ENCODE peak calls at places on chromosomes 11 and 22, in ten cellular contexts. One of them, this sample, is unnamed.

GRCh38 chr11:79077684-79078379 is 363.0 kb downstream of the TENM4 start:
- DNase-seq in GM12865: no peak
- DNase-seq in astrocyte of the cerebellum: no peak
- DNase-seq in OCI-LY7: no peak
- DNase-seq in AG09309: no peak
- DNase-seq in colonic mucosa: no peak
- DNase-seq in ovary: no peak
- DNase-seq in AG04450: no peak
- DNase-seq in astrocyte of the spinal cord: no peak
- DNase-seq in epithelial cell of esophagus: no peak
- DNase-seq in this sample: no peak

GRCh38 chr22:23110190-23110921 is 31.4 kb downstream of the RSPH14 start:
- DNase-seq in colonic mucosa: no peak
- DNase-seq in astrocyte of the cerebellum: no peak
- DNase-seq in ovary: no peak
- DNase-seq in OCI-LY7: peak
- DNase-seq in AG09309: no peak
- DNase-seq in astrocyte of the spinal cord: no peak
- DNase-seq in epithelial cell of esophagus: no peak
- DNase-seq in AG04450: no peak
- DNase-seq in GM12865: no peak
- DNase-seq in this sample: no peak

GRCh38 chr11:3169235-3169951 is 4.3 kb upstream of the OSBPL5 start:
- DNase-seq in astrocyte of the spinal cord: peak
- DNase-seq in GM12865: no peak
- DNase-seq in astrocyte of the cerebellum: no peak
- DNase-seq in AG04450: no peak
- DNase-seq in colonic mucosa: no peak
- DNase-seq in epithelial cell of esophagus: peak
- DNase-seq in AG09309: no peak
- DNase-seq in ovary: peak
- DNase-seq in OCI-LY7: no peak
- DNase-seq in this sample: peak

GRCh38 chr11:94546886-94547285 is 3.2 kb downstream of the FUT4 start:
- DNase-seq in AG04450: no peak
- DNase-seq in astrocyte of the spinal cord: no peak
- DNase-seq in ovary: no peak
- DNase-seq in AG09309: no peak
- DNase-seq in colonic mucosa: peak
- DNase-seq in GM12865: no peak
- DNase-seq in astrocyte of the cerebellum: no peak
- DNase-seq in epithelial cell of esophagus: peak
- DNase-seq in OCI-LY7: no peak
- DNase-seq in this sample: no peak

GRCh38 chr11:65867284-65868071 is 5.1 kb downstream of the EFEMP2 start:
- DNase-seq in GM12865: no peak
- DNase-seq in astrocyte of the spinal cord: no peak
- DNase-seq in ovary: peak
- DNase-seq in astrocyte of the cerebellum: no peak
- DNase-seq in OCI-LY7: peak
- DNase-seq in AG09309: no peak
- DNase-seq in colonic mucosa: no peak
- DNase-seq in epithelial cell of esophagus: no peak
- DNase-seq in AG04450: no peak
- DNase-seq in this sample: no peak

GRCh38 chr11:132307309-132308020 is 937.0 kb downstream of the NTM start:
- DNase-seq in astrocyte of the spinal cord: no peak
- DNase-seq in OCI-LY7: no peak
- DNase-seq in ovary: no peak
- DNase-seq in astrocyte of the cerebellum: no peak
- DNase-seq in AG04450: no peak
- DNase-seq in GM12865: no peak
- DNase-seq in colonic mucosa: no peak
- DNase-seq in AG09309: no peak
- DNase-seq in epithelial cell of esophagus: no peak
- DNase-seq in this sample: no peak

GRCh38 chr11:9719949-9720646 is 56.2 kb downstream of the SWAP70 start:
- DNase-seq in AG09309: no peak
- DNase-seq in AG04450: no peak
- DNase-seq in OCI-LY7: peak
- DNase-seq in epithelial cell of esophagus: peak
- DNase-seq in colonic mucosa: no peak
- DNase-seq in astrocyte of the cerebellum: no peak
- DNase-seq in GM12865: peak
- DNase-seq in astrocyte of the spinal cord: no peak
- DNase-seq in ovary: no peak
- DNase-seq in this sample: no peak

GRCh38 chr11:130180491-130180890 is 20.9 kb downstream of the ST14 start:
- DNase-seq in ovary: no peak
- DNase-seq in colonic mucosa: peak
- DNase-seq in AG09309: no peak
- DNase-seq in epithelial cell of esophagus: peak
- DNase-seq in astrocyte of the spinal cord: peak
- DNase-seq in astrocyte of the cerebellum: no peak
- DNase-seq in AG04450: no peak
- DNase-seq in GM12865: peak
- DNase-seq in OCI-LY7: peak
- DNase-seq in this sample: peak

GRCh38 chr11:79060081-79060480 is 380.7 kb downstream of the TENM4 start:
- DNase-seq in colonic mucosa: no peak
- DNase-seq in astrocyte of the spinal cord: no peak
- DNase-seq in epithelial cell of esophagus: no peak
- DNase-seq in GM12865: no peak
- DNase-seq in OCI-LY7: no peak
- DNase-seq in astrocyte of the cerebellum: no peak
- DNase-seq in AG09309: no peak
- DNase-seq in ovary: no peak
- DNase-seq in AG04450: no peak
- DNase-seq in this sample: no peak

GRCh38 chr11:57144075-57144474 is 37.7 kb upstream of the LRRC55 start:
- DNase-seq in ovary: no peak
- DNase-seq in colonic mucosa: no peak
- DNase-seq in AG09309: no peak
- DNase-seq in AG04450: no peak
- DNase-seq in OCI-LY7: no peak
- DNase-seq in astrocyte of the cerebellum: no peak
- DNase-seq in epithelial cell of esophagus: no peak
- DNase-seq in GM12865: no peak
- DNase-seq in astrocyte of the spinal cord: no peak
- DNase-seq in this sample: no peak

GRCh38 chr22:44691796-44692661 is 10.0 kb upstream of the PRR5 start:
- DNase-seq in GM12865: no peak
- DNase-seq in AG04450: no peak
- DNase-seq in AG09309: no peak
- DNase-seq in OCI-LY7: no peak
- DNase-seq in astrocyte of the spinal cord: no peak
- DNase-seq in ovary: no peak
- DNase-seq in epithelial cell of esophagus: peak
- DNase-seq in colonic mucosa: no peak
- DNase-seq in astrocyte of the cerebellum: no peak
- DNase-seq in this sample: no peak

GRCh38 chr11:63737718-63738117 is 30.9 kb downstream of the ZFTA start:
- DNase-seq in AG04450: no peak
- DNase-seq in astrocyte of the spinal cord: no peak
- DNase-seq in epithelial cell of esophagus: no peak
- DNase-seq in OCI-LY7: no peak
- DNase-seq in ovary: no peak
- DNase-seq in colonic mucosa: no peak
- DNase-seq in GM12865: no peak
- DNase-seq in astrocyte of the cerebellum: no peak
- DNase-seq in AG09309: no peak
- DNase-seq in this sample: no peak

GRCh38 chr22:45127866-45128265 is 35.9 kb upstream of the NUP50 start:
- DNase-seq in ovary: no peak
- DNase-seq in OCI-LY7: no peak
- DNase-seq in AG09309: no peak
- DNase-seq in astrocyte of the spinal cord: peak
- DNase-seq in GM12865: no peak
- DNase-seq in epithelial cell of esophagus: peak
- DNase-seq in colonic mucosa: no peak
- DNase-seq in astrocyte of the cerebellum: no peak
- DNase-seq in AG04450: no peak
- DNase-seq in this sample: peak

GRCh38 chr22:35218079-35218478 is 39.2 kb upstream of the HMGXB4 start:
- DNase-seq in GM12865: no peak
- DNase-seq in colonic mucosa: no peak
- DNase-seq in astrocyte of the spinal cord: no peak
- DNase-seq in AG09309: no peak
- DNase-seq in AG04450: no peak
- DNase-seq in astrocyte of the cerebellum: no peak
- DNase-seq in ovary: no peak
- DNase-seq in OCI-LY7: no peak
- DNase-seq in epithelial cell of esophagus: no peak
- DNase-seq in this sample: peak

GRCh38 chr11:120228794-120229384 is 11.1 kb upstream of the POU2F3 start:
- DNase-seq in astrocyte of the spinal cord: no peak
- DNase-seq in colonic mucosa: no peak
- DNase-seq in GM12865: no peak
- DNase-seq in epithelial cell of esophagus: no peak
- DNase-seq in AG04450: no peak
- DNase-seq in AG09309: no peak
- DNase-seq in ovary: no peak
- DNase-seq in astrocyte of the cerebellum: no peak
- DNase-seq in OCI-LY7: peak
- DNase-seq in this sample: no peak

GRCh38 chr22:42716649-42717127 is 4.0 kb downstream of the A4GALT start:
- DNase-seq in AG09309: no peak
- DNase-seq in epithelial cell of esophagus: no peak
- DNase-seq in AG04450: no peak
- DNase-seq in astrocyte of the cerebellum: no peak
- DNase-seq in astrocyte of the spinal cord: no peak
- DNase-seq in GM12865: peak
- DNase-seq in ovary: no peak
- DNase-seq in colonic mucosa: no peak
- DNase-seq in OCI-LY7: peak
- DNase-seq in this sample: no peak
- TF ChIP-seq CTCF in AG09309: no peak
- TF ChIP-seq CTCF in epithelial cell of esophagus: no peak
- TF ChIP-seq CTCF in AG04450: no peak
- TF ChIP-seq CTCF in astrocyte of the cerebellum: no peak
- TF ChIP-seq CTCF in astrocyte of the spinal cord: no peak
- TF ChIP-seq CTCF in GM12865: no peak
- TF ChIP-seq CTCF in ovary: no peak
- TF ChIP-seq CTCF in colonic mucosa: no peak
- TF ChIP-seq CTCF in OCI-LY7: no peak
- TF ChIP-seq CTCF in this sample: no peak

GRCh38 chr22:42472671-42473070 is 40.5 kb upstream of the NFAM1 start:
- DNase-seq in astrocyte of the spinal cord: no peak
- DNase-seq in AG09309: no peak
- DNase-seq in epithelial cell of esophagus: no peak
- DNase-seq in GM12865: no peak
- DNase-seq in AG04450: no peak
- DNase-seq in OCI-LY7: no peak
- DNase-seq in astrocyte of the cerebellum: no peak
- DNase-seq in colonic mucosa: no peak
- DNase-seq in ovary: no peak
- DNase-seq in this sample: no peak
- H3K4me3 ChIP-seq in astrocyte of the spinal cord: no peak
- H3K4me3 ChIP-seq in AG09309: no peak
- H3K4me3 ChIP-seq in epithelial cell of esophagus: no peak
- H3K4me3 ChIP-seq in GM12865: no peak
- H3K4me3 ChIP-seq in AG04450: no peak
- H3K4me3 ChIP-seq in OCI-LY7: no peak
- H3K4me3 ChIP-seq in astrocyte of the cerebellum: no peak
- H3K4me3 ChIP-seq in colonic mucosa: no peak
- H3K4me3 ChIP-seq in ovary: no peak
- H3K4me3 ChIP-seq in this sample: no peak

DNA sequence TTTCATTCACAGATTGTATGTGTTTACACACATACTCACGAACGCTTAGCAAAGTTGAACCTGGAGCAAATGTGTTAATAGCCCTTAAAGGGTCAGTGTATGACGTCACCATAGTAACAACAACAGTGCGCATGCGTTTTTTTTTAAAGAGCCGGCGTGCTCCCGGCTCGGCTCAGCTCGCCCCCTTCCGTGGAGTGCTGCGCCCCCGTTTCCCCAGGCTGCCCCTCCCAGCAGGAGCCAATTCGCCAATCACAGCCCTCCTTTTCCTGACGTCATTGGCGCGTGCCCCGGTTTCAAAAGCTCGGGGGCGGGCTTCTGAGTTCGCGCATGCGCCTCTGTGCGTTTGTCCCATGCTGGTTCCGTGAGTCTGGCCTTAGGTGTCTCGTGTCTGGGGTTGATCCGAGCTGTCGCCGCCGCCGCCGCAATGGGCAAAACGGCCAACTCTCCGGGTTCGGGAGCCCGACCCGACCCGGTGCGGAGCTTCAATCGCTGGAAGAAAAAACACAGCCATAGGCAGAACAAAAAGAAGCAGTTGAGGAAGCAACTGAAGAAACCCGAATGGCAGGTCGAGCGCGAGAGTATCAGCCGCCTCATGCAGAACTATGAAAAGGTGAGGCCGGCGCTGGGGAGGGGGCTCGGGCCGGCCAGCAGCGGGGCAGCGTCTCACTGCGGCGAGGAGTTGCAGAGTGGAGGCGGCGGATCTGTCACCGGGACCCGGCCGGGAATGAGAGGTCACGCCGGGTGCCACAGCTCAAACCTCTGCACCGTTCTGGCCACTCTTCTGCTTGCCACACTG is at the start of gene DDX10:
- DNase-seq in ovary: peak
- DNase-seq in colonic mucosa: peak
- DNase-seq in astrocyte of the cerebellum: peak
- DNase-seq in OCI-LY7: peak
- DNase-seq in astrocyte of the spinal cord: peak
- DNase-seq in epithelial cell of esophagus: peak
- DNase-seq in AG04450: peak
- DNase-seq in AG09309: peak
- DNase-seq in GM12865: peak
- DNase-seq in this sample: peak
- TF ChIP-seq CTCF in ovary: no peak
- TF ChIP-seq CTCF in colonic mucosa: no peak
- TF ChIP-seq CTCF in astrocyte of the cerebellum: no peak
- TF ChIP-seq CTCF in OCI-LY7: peak
- TF ChIP-seq CTCF in astrocyte of the spinal cord: no peak
- TF ChIP-seq CTCF in epithelial cell of esophagus: no peak
- TF ChIP-seq CTCF in AG04450: peak
- TF ChIP-seq CTCF in AG09309: no peak
- TF ChIP-seq CTCF in GM12865: no peak
- TF ChIP-seq CTCF in this sample: no peak

DNA sequence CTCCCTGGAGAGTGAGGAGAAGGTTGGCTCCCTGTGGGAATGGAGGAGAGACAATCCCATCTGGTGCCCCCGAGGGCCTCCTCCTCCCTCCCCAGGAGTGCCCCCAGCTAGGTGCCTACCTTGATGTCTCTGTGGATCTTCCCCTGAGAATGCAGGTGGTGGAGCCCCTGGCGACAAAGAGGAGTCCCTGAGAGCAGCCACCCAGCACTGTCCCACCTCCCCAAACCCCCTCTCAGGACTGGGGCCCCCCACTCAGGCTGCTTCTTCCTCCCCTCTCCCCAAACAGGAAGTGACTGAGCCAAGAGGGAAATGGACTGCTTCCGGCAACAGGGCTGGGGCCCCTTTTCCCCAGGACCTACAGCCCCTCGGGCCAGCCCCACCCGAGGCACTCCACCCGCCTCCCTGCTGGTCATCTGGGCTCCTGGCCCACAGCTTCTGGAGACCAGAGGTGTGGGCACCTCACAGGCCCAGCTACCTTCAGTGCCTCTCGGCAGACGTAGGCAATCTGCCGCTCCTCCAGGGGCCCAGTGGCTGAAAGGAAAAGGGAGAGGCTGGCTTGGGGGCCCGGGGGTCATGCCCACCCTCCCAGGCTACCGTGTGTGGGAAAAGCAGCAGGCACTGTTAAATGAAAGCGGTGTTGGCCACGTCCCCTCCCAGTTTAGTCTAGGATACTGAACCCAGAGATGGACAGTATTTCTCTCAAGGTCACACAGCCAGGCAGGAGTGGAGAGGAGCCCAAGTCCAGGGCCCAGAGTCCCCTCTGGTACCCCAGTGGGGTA is 1.2 kb downstream of the MAP4K2 start:
- DNase-seq in GM12865: no peak
- DNase-seq in ovary: peak
- DNase-seq in AG04450: no peak
- DNase-seq in epithelial cell of esophagus: no peak
- DNase-seq in astrocyte of the cerebellum: no peak
- DNase-seq in colonic mucosa: no peak
- DNase-seq in astrocyte of the spinal cord: no peak
- DNase-seq in AG09309: no peak
- DNase-seq in OCI-LY7: peak
- DNase-seq in this sample: no peak
- H3K4me3 ChIP-seq in GM12865: peak
- H3K4me3 ChIP-seq in ovary: no peak
- H3K4me3 ChIP-seq in AG04450: peak
- H3K4me3 ChIP-seq in epithelial cell of esophagus: no peak
- H3K4me3 ChIP-seq in astrocyte of the cerebellum: no peak
- H3K4me3 ChIP-seq in colonic mucosa: peak
- H3K4me3 ChIP-seq in astrocyte of the spinal cord: peak
- H3K4me3 ChIP-seq in AG09309: no peak
- H3K4me3 ChIP-seq in OCI-LY7: peak
- H3K4me3 ChIP-seq in this sample: peak

This sample was measured in foreskin fibroblast.